ENCODE peak calls at places on chromosome 9, in nine cellular contexts. One of them, this sample, is unnamed.
A peak's percentile ranks its signal among the peaks of the same experiment; 100 is the strongest.

GRCh38 chr9:28234899-28235277 is 661.6 kb upstream of the C9orf72 start:
- DNase-seq in NCI-H2029: no peak
- DNase-seq in globus pallidus: no peak
- DNase-seq in fibroblast of lung: peak; percentile 84
- DNase-seq in activated T-cell treated with anti-CD3 and anti-CD28 coated beads, Interleukin-2, amount 50 U/mL, for 48 hours: no peak
- DNase-seq in H4: peak; percentile 79
- DNase-seq in CD4-positive, CD25-positive, alpha-beta regulatory T cell: no peak
- DNase-seq in iPS-NIHi11: no peak
- DNase-seq in left colon: no peak
- DNase-seq in this sample: no peak

GRCh38 chr9:38048319-38048969 is 20.6 kb downstream of the SHB start:
- DNase-seq in activated T-cell treated with anti-CD3 and anti-CD28 coated beads, Interleukin-2, amount 50 U/mL, for 48 hours: no peak
- DNase-seq in H4: no peak
- DNase-seq in iPS-NIHi11: no peak
- DNase-seq in globus pallidus: no peak
- DNase-seq in CD4-positive, CD25-positive, alpha-beta regulatory T cell: no peak
- DNase-seq in left colon: no peak
- DNase-seq in fibroblast of lung: peak; percentile 82
- DNase-seq in NCI-H2029: no peak
- DNase-seq in this sample: no peak

GRCh38 chr9:125805057-125805456 is 57.9 kb downstream of the PBX3 start:
- DNase-seq in H4: no peak
- DNase-seq in iPS-NIHi11: no peak
- DNase-seq in NCI-H2029: no peak
- DNase-seq in fibroblast of lung: peak; percentile 62
- DNase-seq in activated T-cell treated with anti-CD3 and anti-CD28 coated beads, Interleukin-2, amount 50 U/mL, for 48 hours: no peak
- DNase-seq in CD4-positive, CD25-positive, alpha-beta regulatory T cell: no peak
- DNase-seq in globus pallidus: no peak
- DNase-seq in left colon: no peak
- DNase-seq in this sample: peak; percentile 62

GRCh38 chr9:121267689-121268597 is at the start of gene GSN:
- DNase-seq in H4: peak; percentile 60
- DNase-seq in left colon: peak; percentile 89
- DNase-seq in NCI-H2029: peak; percentile 57
- DNase-seq in globus pallidus: peak; percentile 91
- DNase-seq in activated T-cell treated with anti-CD3 and anti-CD28 coated beads, Interleukin-2, amount 50 U/mL, for 48 hours: peak; percentile 62
- DNase-seq in fibroblast of lung: peak; percentile 68
- DNase-seq in CD4-positive, CD25-positive, alpha-beta regulatory T cell: peak; percentile 10
- DNase-seq in iPS-NIHi11: peak; percentile 93
- DNase-seq in this sample: peak; percentile 77

GRCh38 chr9:131744715-131745201 is 4.9 kb upstream of the RAPGEF1 start:
- DNase-seq in activated T-cell treated with anti-CD3 and anti-CD28 coated beads, Interleukin-2, amount 50 U/mL, for 48 hours: no peak
- DNase-seq in CD4-positive, CD25-positive, alpha-beta regulatory T cell: no peak
- DNase-seq in fibroblast of lung: no peak
- DNase-seq in left colon: no peak
- DNase-seq in globus pallidus: peak; percentile 55
- DNase-seq in H4: no peak
- DNase-seq in NCI-H2029: no peak
- DNase-seq in iPS-NIHi11: no peak
- DNase-seq in this sample: no peak

GRCh38 chr9:8579661-8580060 is 780.1 kb upstream of the DMAC1 start:
- DNase-seq in fibroblast of lung: no peak
- DNase-seq in globus pallidus: no peak
- DNase-seq in CD4-positive, CD25-positive, alpha-beta regulatory T cell: no peak
- DNase-seq in iPS-NIHi11: no peak
- DNase-seq in NCI-H2029: no peak
- DNase-seq in H4: no peak
- DNase-seq in left colon: no peak
- DNase-seq in activated T-cell treated with anti-CD3 and anti-CD28 coated beads, Interleukin-2, amount 50 U/mL, for 48 hours: no peak
- DNase-seq in this sample: no peak

GRCh38 chr9:137339045-137339444 is 37.0 kb upstream of the NRARP start:
- DNase-seq in activated T-cell treated with anti-CD3 and anti-CD28 coated beads, Interleukin-2, amount 50 U/mL, for 48 hours: no peak
- DNase-seq in NCI-H2029: no peak
- DNase-seq in iPS-NIHi11: no peak
- DNase-seq in left colon: no peak
- DNase-seq in globus pallidus: no peak
- DNase-seq in fibroblast of lung: no peak
- DNase-seq in CD4-positive, CD25-positive, alpha-beta regulatory T cell: no peak
- DNase-seq in H4: no peak
- DNase-seq in this sample: no peak

GRCh38 chr9:96048116-96048953 is 172.8 kb downstream of the ERCC6L2 start:
- DNase-seq in fibroblast of lung: peak; percentile 31
- DNase-seq in activated T-cell treated with anti-CD3 and anti-CD28 coated beads, Interleukin-2, amount 50 U/mL, for 48 hours: peak; percentile 60
- DNase-seq in NCI-H2029: no peak
- DNase-seq in H4: no peak
- DNase-seq in CD4-positive, CD25-positive, alpha-beta regulatory T cell: no peak
- DNase-seq in iPS-NIHi11: peak; percentile 56
- DNase-seq in globus pallidus: peak; percentile 70
- DNase-seq in left colon: no peak
- DNase-seq in this sample: no peak

GRCh38 chr9:126565336-126566128 is 48.2 kb upstream of the LMX1B start:
- DNase-seq in H4: no peak
- DNase-seq in globus pallidus: no peak
- DNase-seq in fibroblast of lung: no peak
- DNase-seq in NCI-H2029: no peak
- DNase-seq in iPS-NIHi11: no peak
- DNase-seq in left colon: no peak
- DNase-seq in activated T-cell treated with anti-CD3 and anti-CD28 coated beads, Interleukin-2, amount 50 U/mL, for 48 hours: no peak
- DNase-seq in CD4-positive, CD25-positive, alpha-beta regulatory T cell: no peak
- DNase-seq in this sample: no peak

GRCh38 chr9:113901196-113901818 is 25.2 kb downstream of the ZNF618 start:
- DNase-seq in left colon: no peak
- DNase-seq in H4: no peak
- DNase-seq in NCI-H2029: no peak
- DNase-seq in iPS-NIHi11: no peak
- DNase-seq in CD4-positive, CD25-positive, alpha-beta regulatory T cell: no peak
- DNase-seq in fibroblast of lung: no peak
- DNase-seq in activated T-cell treated with anti-CD3 and anti-CD28 coated beads, Interleukin-2, amount 50 U/mL, for 48 hours: no peak
- DNase-seq in globus pallidus: no peak
- DNase-seq in this sample: no peak

GRCh38 chr9:94874316-94874715 is 147.8 kb downstream of the AOPEP start:
- DNase-seq in CD4-positive, CD25-positive, alpha-beta regulatory T cell: no peak
- DNase-seq in H4: no peak
- DNase-seq in NCI-H2029: no peak
- DNase-seq in fibroblast of lung: peak; percentile 64
- DNase-seq in activated T-cell treated with anti-CD3 and anti-CD28 coated beads, Interleukin-2, amount 50 U/mL, for 48 hours: no peak
- DNase-seq in left colon: no peak
- DNase-seq in globus pallidus: no peak
- DNase-seq in iPS-NIHi11: no peak
- DNase-seq in this sample: peak; percentile 39

GRCh38 chr9:90996154-90996788 is 194.7 kb downstream of the SYK start:
- DNase-seq in activated T-cell treated with anti-CD3 and anti-CD28 coated beads, Interleukin-2, amount 50 U/mL, for 48 hours: no peak
- DNase-seq in CD4-positive, CD25-positive, alpha-beta regulatory T cell: no peak
- DNase-seq in NCI-H2029: no peak
- DNase-seq in globus pallidus: no peak
- DNase-seq in fibroblast of lung: no peak
- DNase-seq in H4: no peak
- DNase-seq in iPS-NIHi11: no peak
- DNase-seq in left colon: no peak
- DNase-seq in this sample: no peak

GRCh38 chr9:129868033-129868395 is 32.8 kb downstream of the USP20 start:
- DNase-seq in H4: no peak
- DNase-seq in iPS-NIHi11: no peak
- DNase-seq in left colon: no peak
- DNase-seq in CD4-positive, CD25-positive, alpha-beta regulatory T cell: no peak
- DNase-seq in fibroblast of lung: no peak
- DNase-seq in activated T-cell treated with anti-CD3 and anti-CD28 coated beads, Interleukin-2, amount 50 U/mL, for 48 hours: no peak
- DNase-seq in NCI-H2029: no peak
- DNase-seq in globus pallidus: no peak
- DNase-seq in this sample: no peak

GRCh38 chr9:96242829-96243228 is 59.1 kb downstream of the HSD17B3 start:
- DNase-seq in NCI-H2029: no peak
- DNase-seq in fibroblast of lung: no peak
- DNase-seq in H4: no peak
- DNase-seq in globus pallidus: peak; percentile 65
- DNase-seq in iPS-NIHi11: no peak
- DNase-seq in left colon: no peak
- DNase-seq in CD4-positive, CD25-positive, alpha-beta regulatory T cell: no peak
- DNase-seq in activated T-cell treated with anti-CD3 and anti-CD28 coated beads, Interleukin-2, amount 50 U/mL, for 48 hours: no peak
- DNase-seq in this sample: no peak